ENCODE peak calls at places on chromosomes 2 and 18, in seven cellular contexts. I is fibroblast of lung; U is aorta; D is SK-N-SH; V is HepG2; A is breast epithelium; E is CD8-positive, alpha-beta T cell. N is an unnamed sample. For H3K9me3, the result is how much of the 10 kb centered on the place peaks cover.

GRCh38 chr2:168821577-168821976 is 19.1 kb downstream of the NOSTRIN start:
- DNase-seq in A (no peak), D (no peak), U (no peak), I (no peak), E (no peak), V (no peak), N (no peak)

GRCh38 chr18:37471619-37472018 is 94.0 kb downstream of the CELF4 start:
- DNase-seq in A (no peak), E (no peak), U (no peak), D (peak), I (no peak), V (no peak), N (no peak)

GRCh38 chr2:223860809-223861738 is 23.7 kb upstream of the AP1S3 start:
- DNase-seq in E (no peak), D (no peak), U (no peak), I (peak), V (peak), A (no peak), N (no peak)

GRCh38 chr18:8324343-8325065 is 284.7 kb upstream of the RAB12 start:
- DNase-seq in V (no peak), A (no peak), I (no peak), U (no peak), D (no peak), E (no peak), N (no peak)

GRCh38 chr2:73210019-73210418 is 4.0 kb upstream of the SMYD5 start:
- DNase-seq in D (no peak), I (no peak), V (no peak), A (no peak), E (no peak), U (no peak), N (no peak)

GRCh38 chr2:225196579-225196978 is 154.3 kb upstream of the DOCK10 start:
- DNase-seq in A (no peak), E (no peak), U (no peak), I (no peak), V (no peak), D (no peak), N (no peak)

GRCh38 chr18:58046087-58046793 is 2.2 kb downstream of the NEDD4L start:
- DNase-seq in A (no peak), V (peak), I (no peak), U (no peak), D (no peak), E (no peak), N (no peak)

GRCh38 chr18:60198063-60198462 is 174.5 kb downstream of the MC4R start:
- DNase-seq in I (peak), V (no peak), U (no peak), A (no peak), D (peak), E (no peak), N (no peak)

GRCh38 chr2:238164906-238165287 is 6.1 kb downstream of the ERFE start:
- DNase-seq in I (no peak), U (peak), A (no peak), V (no peak), D (peak), E (no peak), N (no peak)

GRCh38 chr2:195696012-195696411 is 39.0 kb downstream of the SLC39A10 start:
- DNase-seq in I (no peak), D (no peak), U (no peak), A (no peak), E (no peak), V (no peak), N (no peak)

GRCh38 chr2:224060783-224061482 is 21.8 kb upstream of the SERPINE2 start:
- DNase-seq in V (no peak), E (no peak), U (no peak), I (no peak), A (no peak), D (no peak), N (no peak)

GRCh38 chr18:48238206-48238605 is 171.0 kb downstream of the ZBTB7C start:
- DNase-seq in U (no peak), I (peak), V (no peak), A (no peak), E (no peak), D (no peak), N (no peak)

GRCh38 chr2:39107156-39107555 is 13.7 kb downstream of the SOS1 start:
- DNase-seq in I (peak), U (no peak), D (peak), A (no peak), V (no peak), E (no peak), N (no peak)

DNA sequence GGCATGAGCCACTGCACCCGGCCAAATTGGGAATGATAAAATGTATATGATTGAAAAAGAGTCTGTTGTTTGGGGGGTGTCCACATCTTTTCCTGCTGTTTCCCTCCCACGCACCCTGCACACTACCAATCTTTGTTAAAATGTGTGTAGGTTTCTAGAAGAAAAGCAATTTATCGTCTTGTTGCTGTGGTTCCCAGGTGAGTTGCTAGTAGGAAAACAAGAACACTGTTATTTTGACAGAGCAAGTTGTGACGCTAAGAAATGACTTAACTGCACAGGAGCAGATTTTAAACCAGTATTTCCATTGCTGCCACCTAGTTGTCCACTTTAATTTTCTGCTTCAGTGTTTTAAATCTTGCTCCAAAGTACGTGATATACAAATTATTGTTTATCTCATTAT is 21.0 kb upstream of the USP14 start:
- DNase-seq in D (no peak), I (no peak), U (no peak), E (no peak), V (no peak), A (no peak), N (no peak)
- H3K9me3 ChIP-seq in D (under half), I (under half), U (under half), E (under half), V (under half), A (under half), N (under half)

DNA sequence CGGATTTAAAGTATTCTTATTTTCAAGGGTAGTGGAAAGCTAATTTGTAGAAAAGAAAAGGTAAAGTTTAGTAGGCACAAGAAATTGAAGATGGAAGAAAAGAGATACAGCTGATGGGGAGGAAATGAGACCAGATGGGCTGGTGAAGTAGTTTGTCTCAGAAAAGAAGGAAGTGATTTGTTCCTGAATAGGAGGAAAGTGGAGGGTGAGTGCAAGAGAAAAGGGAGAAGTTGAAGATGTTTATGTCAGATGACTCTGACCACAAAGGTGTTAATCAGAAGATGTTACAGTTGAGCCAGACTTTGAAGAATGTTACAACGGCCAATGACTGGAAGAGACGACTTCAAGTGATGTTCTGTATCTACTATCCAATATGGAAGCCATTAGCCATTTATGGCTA is 21.2 kb downstream of the ZSCAN30 start:
- DNase-seq in E (no peak), I (no peak), A (no peak), D (no peak), V (no peak), U (no peak), N (no peak)
- H3K9me3 ChIP-seq in E (under half), I (under half), A (under half), D (under half), V (under half), U (under half), N (under half)

GRCh38 chr18:74430231-74430630 is 26.9 kb downstream of the DIPK1C start:
- DNase-seq in U (no peak), A (no peak), D (no peak), V (no peak), I (no peak), E (no peak), N (no peak)

GRCh38 chr18:74425876-74426275 is 31.2 kb downstream of the DIPK1C start:
- DNase-seq in D (no peak), E (no peak), V (no peak), U (no peak), I (no peak), A (no peak), N (no peak)

GRCh38 chr18:74430811-74431571 is 26.1 kb downstream of the DIPK1C start:
- DNase-seq in E (no peak), D (no peak), A (no peak), I (no peak), U (no peak), V (no peak), N (no peak)

GRCh38 chr18:74425161-74425560 is 31.9 kb downstream of the DIPK1C start:
- DNase-seq in E (no peak), I (no peak), A (no peak), V (no peak), D (no peak), U (no peak), N (no peak)

DNA sequence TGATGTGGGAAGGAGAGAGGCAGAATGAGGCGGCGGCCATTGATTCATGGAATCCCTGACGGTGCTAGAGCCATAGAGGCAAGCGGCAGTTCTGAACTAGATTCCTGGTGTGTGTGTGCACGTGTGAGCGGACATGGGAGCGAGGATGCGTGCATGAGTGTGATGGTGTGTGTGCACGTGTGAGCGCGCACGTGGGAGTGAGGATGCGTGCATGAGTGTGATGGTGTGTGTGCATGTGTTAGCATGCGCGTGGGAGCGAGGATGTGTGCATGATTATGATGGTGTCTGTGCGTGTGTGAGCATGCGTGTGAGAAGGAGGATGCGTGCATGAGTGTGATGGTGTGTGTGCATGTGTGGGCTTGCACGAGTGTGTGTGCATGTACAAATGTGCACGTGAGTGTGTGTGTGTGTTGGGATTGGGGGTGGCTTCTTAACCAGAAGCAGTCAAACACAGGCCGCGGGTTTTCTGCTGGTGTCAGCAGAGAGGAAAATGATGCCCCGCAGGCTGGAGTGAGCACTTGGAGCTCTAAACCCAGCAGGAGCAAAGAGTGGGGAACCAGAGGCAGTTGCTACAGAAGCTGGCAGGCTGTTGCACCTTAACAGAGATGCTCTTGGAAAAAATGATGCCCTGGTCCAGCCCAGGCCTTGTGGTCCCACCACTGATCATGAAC is 29.5 kb downstream of the DIPK1C start:
- DNase-seq in U (no peak), E (no peak), I (no peak), V (no peak), A (no peak), D (no peak), N (no peak)
- H3K9me3 ChIP-seq in U (under half), E (under half), I (under half), V (under half), A (under half), D (under half), N (under half)

GRCh38 chr18:78603102-78603501 is 376.5 kb upstream of the SALL3 start:
- DNase-seq in V (no peak), A (no peak), D (no peak), E (no peak), U (no peak), I (no peak), N (no peak)
- H3K9me3 ChIP-seq in V (under half), A (under half), D (under half), E (under half), U (under half), I (under half), N (under half)

GRCh38 chr2:26809876-26810577 is 24.2 kb downstream of the CENPA start:
- DNase-seq in I (no peak), D (no peak), V (no peak), A (no peak), U (no peak), E (no peak), N (no peak)

GRCh38 chr2:26805241-26805676 is 19.4 kb downstream of the CENPA start:
- DNase-seq in U (no peak), D (no peak), I (peak), A (no peak), E (no peak), V (no peak), N (no peak)

GRCh38 chr2:26811261-26811660 is 25.4 kb downstream of the CENPA start:
- DNase-seq in D (no peak), I (no peak), A (no peak), V (no peak), U (no peak), E (no peak), N (no peak)

GRCh38 chr2:26809211-26809610 is 23.4 kb downstream of the CENPA start:
- DNase-seq in I (no peak), D (no peak), E (no peak), A (no peak), U (no peak), V (no peak), N (no peak)

GRCh38 chr2:26807788-26808460 is 22.1 kb downstream of the CENPA start:
- DNase-seq in D (peak), I (peak), A (no peak), U (no peak), E (no peak), V (no peak), N (no peak)
- H3K9me3 ChIP-seq in D (under half), I (under half), A (under half), U (under half), E (under half), V (under half), N (under half)

GRCh38 chr2:69549421-69549820 is 94.1 kb downstream of the AAK1 start:
- DNase-seq in D (no peak), V (no peak), E (no peak), U (no peak), A (no peak), I (no peak), N (no peak)

GRCh38 chr2:69547984-69548715 is 95.4 kb downstream of the AAK1 start:
- DNase-seq in A (no peak), I (no peak), D (no peak), U (no peak), V (no peak), E (no peak), N (no peak)

GRCh38 chr2:69546646-69547045 is 96.9 kb downstream of the AAK1 start:
- DNase-seq in D (no peak), U (no peak), A (no peak), V (no peak), E (no peak), I (no peak), N (no peak)

GRCh38 chr2:69545477-69545932 is 98.0 kb downstream of the AAK1 start:
- DNase-seq in E (no peak), V (no peak), I (no peak), A (no peak), D (no peak), U (no peak), N (no peak)

DNA sequence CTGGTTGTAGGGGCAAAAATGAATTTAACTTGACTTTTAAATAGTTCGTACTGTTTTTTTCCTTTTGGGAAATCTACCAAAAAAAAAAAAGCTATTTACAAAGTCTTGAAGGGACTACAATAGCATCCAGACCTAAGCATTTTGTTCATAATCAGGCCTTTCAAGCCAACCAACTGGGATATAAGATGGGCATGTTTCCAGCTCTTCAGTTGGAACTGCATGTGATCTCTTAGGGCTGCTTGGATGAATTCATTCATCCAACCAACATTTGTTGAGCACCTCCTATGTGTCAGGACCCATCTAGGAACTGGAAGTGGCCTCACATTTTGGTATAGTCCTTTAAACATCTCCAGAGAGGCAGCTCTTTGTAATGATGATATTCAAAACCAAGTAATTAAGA is 98.6 kb downstream of the AAK1 start:
- DNase-seq in A (no peak), D (no peak), U (no peak), I (no peak), E (no peak), V (no peak), N (no peak)
- H3K9me3 ChIP-seq in A (under half), D (under half), U (under half), I (under half), E (under half), V (under half), N (under half)

GRCh38 chr2:20334645-20335203 is 15.9 kb downstream of the PUM2 start:
- DNase-seq in U (no peak), A (no peak), I (no peak), E (no peak), D (no peak), V (no peak), N (no peak)
- H3K9me3 ChIP-seq in U (under half), A (under half), I (under half), E (under half), D (under half), V (under half), N (under half)

GRCh38 chr18:71077451-71077850 is 788.6 kb downstream of the SOCS6 start:
- DNase-seq in U (no peak), V (no peak), E (no peak), I (no peak), D (no peak), A (no peak), N (no peak)

DNA sequence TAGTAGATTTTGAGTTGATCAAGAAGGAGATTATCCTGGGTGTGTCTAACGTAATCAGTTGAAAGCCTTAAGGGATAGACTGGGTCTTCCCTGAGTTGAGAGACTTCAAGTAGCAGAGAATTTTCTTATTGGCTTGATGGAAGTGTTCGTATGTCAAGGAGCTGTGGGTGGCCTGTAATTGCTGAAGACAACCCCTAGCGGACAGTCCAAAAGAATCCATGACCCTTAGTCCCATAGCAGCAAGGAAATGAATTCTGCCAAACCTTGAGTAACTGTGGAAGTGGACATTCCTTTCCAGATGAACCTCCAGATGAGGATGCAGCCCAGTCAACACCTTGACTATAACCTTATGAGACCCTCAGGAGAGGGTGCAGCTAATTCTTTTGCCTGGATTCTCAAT is 786.3 kb downstream of the SOCS6 start:
- DNase-seq in V (no peak), E (no peak), U (no peak), A (no peak), I (no peak), D (no peak), N (no peak)
- H3K9me3 ChIP-seq in V (under half), E (under half), U (under half), A (under half), I (under half), D (under half), N (under half)

GRCh38 chr2:140869107-140869506 is 1261.7 kb downstream of the LRP1B start:
- DNase-seq in I (no peak), E (no peak), V (no peak), A (no peak), D (no peak), U (no peak), N (no peak)

GRCh38 chr2:140876015-140876414 is 1254.8 kb downstream of the LRP1B start:
- DNase-seq in V (no peak), D (no peak), E (no peak), I (no peak), A (no peak), U (no peak), N (no peak)

GRCh38 chr2:140873915-140874531 is 1256.8 kb downstream of the LRP1B start:
- DNase-seq in A (no peak), E (no peak), I (no peak), U (no peak), V (no peak), D (no peak), N (no peak)
- H3K9me3 ChIP-seq in A (under half), E (under half), I (under half), U (under half), V (under half), D (under half), N (under half)